ENCODE peak calls at places on chromosomes 13 and 19, in ten cellular contexts. One of them, this sample, is unnamed.

GRCh38 chr13:46526763-46527162 is 26.2 kb upstream of the LRCH1 start:
- DNase-seq in stimulated activated CD4-positive, alpha-beta T cell treated with anti-CD3 and anti-CD28 coated beads, Interleukin-1b, Interleukin-23, amount 100 ng/mL, for 4 hours: no peak
- DNase-seq in NCI-H510A treated with DMSO at 0.1 percent for 48 hours: no peak
- DNase-seq in retinal pigment epithelial cell: no peak
- DNase-seq in SW480: no peak
- DNase-seq in RPMI8226: no peak
- DNase-seq in HTR-8/SVneo: no peak
- DNase-seq in activated T-cell treated with anti-CD3 and anti-CD28 coated beads, Interleukin-2, amount 50 U/mL, for 72 hours: no peak
- DNase-seq in stimulated activated CD8-positive, alpha-beta memory T cell treated with anti-CD3 and anti-CD28 coated beads, Interleukin-12 subunit alpha, Interleukin-12 subunit beta, amount 100 ng/mL, for 4 hours: no peak
- DNase-seq in NCI-H1930: no peak
- DNase-seq in this sample: no peak

GRCh38 chr13:70339738-70340137 is 231.5 kb upstream of the KLHL1 start:
- DNase-seq in stimulated activated CD4-positive, alpha-beta T cell treated with anti-CD3 and anti-CD28 coated beads, Interleukin-1b, Interleukin-23, amount 100 ng/mL, for 4 hours: no peak
- DNase-seq in NCI-H510A treated with DMSO at 0.1 percent for 48 hours: no peak
- DNase-seq in retinal pigment epithelial cell: no peak
- DNase-seq in SW480: peak; percentile 8
- DNase-seq in RPMI8226: no peak
- DNase-seq in HTR-8/SVneo: no peak
- DNase-seq in activated T-cell treated with anti-CD3 and anti-CD28 coated beads, Interleukin-2, amount 50 U/mL, for 72 hours: no peak
- DNase-seq in stimulated activated CD8-positive, alpha-beta memory T cell treated with anti-CD3 and anti-CD28 coated beads, Interleukin-12 subunit alpha, Interleukin-12 subunit beta, amount 100 ng/mL, for 4 hours: no peak
- DNase-seq in NCI-H1930: no peak
- DNase-seq in this sample: no peak

GRCh38 chr19:39430675-39431593 is 4.8 kb downstream of the RPS16 start:
- DNase-seq in stimulated activated CD4-positive, alpha-beta T cell treated with anti-CD3 and anti-CD28 coated beads, Interleukin-1b, Interleukin-23, amount 100 ng/mL, for 4 hours: no peak
- DNase-seq in NCI-H510A treated with DMSO at 0.1 percent for 48 hours: peak; percentile 27
- DNase-seq in retinal pigment epithelial cell: peak; percentile 88
- DNase-seq in SW480: peak; percentile 52
- DNase-seq in RPMI8226: peak; percentile 54
- DNase-seq in HTR-8/SVneo: peak; percentile 78
- DNase-seq in activated T-cell treated with anti-CD3 and anti-CD28 coated beads, Interleukin-2, amount 50 U/mL, for 72 hours: peak; percentile 87
- DNase-seq in stimulated activated CD8-positive, alpha-beta memory T cell treated with anti-CD3 and anti-CD28 coated beads, Interleukin-12 subunit alpha, Interleukin-12 subunit beta, amount 100 ng/mL, for 4 hours: peak; percentile 20
- DNase-seq in NCI-H1930: no peak
- DNase-seq in this sample: peak; percentile 70

GRCh38 chr13:45393941-45394570 is 24.1 kb downstream of the SLC25A30 start:
- DNase-seq in stimulated activated CD4-positive, alpha-beta T cell treated with anti-CD3 and anti-CD28 coated beads, Interleukin-1b, Interleukin-23, amount 100 ng/mL, for 4 hours: no peak
- DNase-seq in NCI-H510A treated with DMSO at 0.1 percent for 48 hours: no peak
- DNase-seq in retinal pigment epithelial cell: no peak
- DNase-seq in SW480: peak; percentile 69
- DNase-seq in RPMI8226: peak; percentile 38
- DNase-seq in HTR-8/SVneo: peak; percentile 31
- DNase-seq in activated T-cell treated with anti-CD3 and anti-CD28 coated beads, Interleukin-2, amount 50 U/mL, for 72 hours: peak; percentile 30
- DNase-seq in stimulated activated CD8-positive, alpha-beta memory T cell treated with anti-CD3 and anti-CD28 coated beads, Interleukin-12 subunit alpha, Interleukin-12 subunit beta, amount 100 ng/mL, for 4 hours: no peak
- DNase-seq in NCI-H1930: peak; percentile 56
- DNase-seq in this sample: peak; percentile 25

GRCh38 chr13:97125051-97125809 is 96.9 kb upstream of the MBNL2 start:
- DNase-seq in stimulated activated CD4-positive, alpha-beta T cell treated with anti-CD3 and anti-CD28 coated beads, Interleukin-1b, Interleukin-23, amount 100 ng/mL, for 4 hours: no peak
- DNase-seq in NCI-H510A treated with DMSO at 0.1 percent for 48 hours: peak; percentile 58
- DNase-seq in retinal pigment epithelial cell: peak; percentile 98
- DNase-seq in SW480: peak; percentile 30
- DNase-seq in RPMI8226: no peak
- DNase-seq in HTR-8/SVneo: no peak
- DNase-seq in activated T-cell treated with anti-CD3 and anti-CD28 coated beads, Interleukin-2, amount 50 U/mL, for 72 hours: peak; percentile 46
- DNase-seq in stimulated activated CD8-positive, alpha-beta memory T cell treated with anti-CD3 and anti-CD28 coated beads, Interleukin-12 subunit alpha, Interleukin-12 subunit beta, amount 100 ng/mL, for 4 hours: no peak
- DNase-seq in NCI-H1930: no peak
- DNase-seq in this sample: peak; percentile 60

GRCh38 chr19:11624064-11624463 is 26.8 kb downstream of the ZNF627 start:
- DNase-seq in stimulated activated CD4-positive, alpha-beta T cell treated with anti-CD3 and anti-CD28 coated beads, Interleukin-1b, Interleukin-23, amount 100 ng/mL, for 4 hours: no peak
- DNase-seq in NCI-H510A treated with DMSO at 0.1 percent for 48 hours: no peak
- DNase-seq in retinal pigment epithelial cell: peak; percentile 30
- DNase-seq in SW480: peak; percentile 17
- DNase-seq in RPMI8226: no peak
- DNase-seq in HTR-8/SVneo: no peak
- DNase-seq in activated T-cell treated with anti-CD3 and anti-CD28 coated beads, Interleukin-2, amount 50 U/mL, for 72 hours: no peak
- DNase-seq in stimulated activated CD8-positive, alpha-beta memory T cell treated with anti-CD3 and anti-CD28 coated beads, Interleukin-12 subunit alpha, Interleukin-12 subunit beta, amount 100 ng/mL, for 4 hours: no peak
- DNase-seq in NCI-H1930: no peak
- DNase-seq in this sample: no peak

GRCh38 chr19:5050016-5050656 is 81.2 kb downstream of the KDM4B start:
- DNase-seq in stimulated activated CD4-positive, alpha-beta T cell treated with anti-CD3 and anti-CD28 coated beads, Interleukin-1b, Interleukin-23, amount 100 ng/mL, for 4 hours: no peak
- DNase-seq in NCI-H510A treated with DMSO at 0.1 percent for 48 hours: no peak
- DNase-seq in retinal pigment epithelial cell: no peak
- DNase-seq in SW480: no peak
- DNase-seq in RPMI8226: no peak
- DNase-seq in HTR-8/SVneo: no peak
- DNase-seq in activated T-cell treated with anti-CD3 and anti-CD28 coated beads, Interleukin-2, amount 50 U/mL, for 72 hours: no peak
- DNase-seq in stimulated activated CD8-positive, alpha-beta memory T cell treated with anti-CD3 and anti-CD28 coated beads, Interleukin-12 subunit alpha, Interleukin-12 subunit beta, amount 100 ng/mL, for 4 hours: no peak
- DNase-seq in NCI-H1930: no peak
- DNase-seq in this sample: no peak

GRCh38 chr13:64074989-64075474 is 2659.4 kb upstream of the PCDH20 start:
- DNase-seq in stimulated activated CD4-positive, alpha-beta T cell treated with anti-CD3 and anti-CD28 coated beads, Interleukin-1b, Interleukin-23, amount 100 ng/mL, for 4 hours: no peak
- DNase-seq in NCI-H510A treated with DMSO at 0.1 percent for 48 hours: no peak
- DNase-seq in retinal pigment epithelial cell: no peak
- DNase-seq in SW480: peak; percentile 41
- DNase-seq in RPMI8226: peak; percentile 31
- DNase-seq in HTR-8/SVneo: no peak
- DNase-seq in activated T-cell treated with anti-CD3 and anti-CD28 coated beads, Interleukin-2, amount 50 U/mL, for 72 hours: no peak
- DNase-seq in stimulated activated CD8-positive, alpha-beta memory T cell treated with anti-CD3 and anti-CD28 coated beads, Interleukin-12 subunit alpha, Interleukin-12 subunit beta, amount 100 ng/mL, for 4 hours: no peak
- DNase-seq in NCI-H1930: no peak
- DNase-seq in this sample: no peak

GRCh38 chr19:38073806-38074685 is 150.0 kb downstream of the DPF1 start:
- DNase-seq in stimulated activated CD4-positive, alpha-beta T cell treated with anti-CD3 and anti-CD28 coated beads, Interleukin-1b, Interleukin-23, amount 100 ng/mL, for 4 hours: no peak
- DNase-seq in NCI-H510A treated with DMSO at 0.1 percent for 48 hours: peak; percentile 53
- DNase-seq in retinal pigment epithelial cell: no peak
- DNase-seq in SW480: no peak
- DNase-seq in RPMI8226: no peak
- DNase-seq in HTR-8/SVneo: no peak
- DNase-seq in activated T-cell treated with anti-CD3 and anti-CD28 coated beads, Interleukin-2, amount 50 U/mL, for 72 hours: no peak
- DNase-seq in stimulated activated CD8-positive, alpha-beta memory T cell treated with anti-CD3 and anti-CD28 coated beads, Interleukin-12 subunit alpha, Interleukin-12 subunit beta, amount 100 ng/mL, for 4 hours: no peak
- DNase-seq in NCI-H1930: no peak
- DNase-seq in this sample: no peak

GRCh38 chr13:107650081-107650701 is 565.1 kb downstream of the LIG4 start:
- DNase-seq in stimulated activated CD4-positive, alpha-beta T cell treated with anti-CD3 and anti-CD28 coated beads, Interleukin-1b, Interleukin-23, amount 100 ng/mL, for 4 hours: no peak
- DNase-seq in NCI-H510A treated with DMSO at 0.1 percent for 48 hours: no peak
- DNase-seq in retinal pigment epithelial cell: peak; percentile 10
- DNase-seq in SW480: peak; percentile 18
- DNase-seq in RPMI8226: peak; percentile 37
- DNase-seq in HTR-8/SVneo: peak; percentile 4
- DNase-seq in activated T-cell treated with anti-CD3 and anti-CD28 coated beads, Interleukin-2, amount 50 U/mL, for 72 hours: peak; percentile 35
- DNase-seq in stimulated activated CD8-positive, alpha-beta memory T cell treated with anti-CD3 and anti-CD28 coated beads, Interleukin-12 subunit alpha, Interleukin-12 subunit beta, amount 100 ng/mL, for 4 hours: no peak
- DNase-seq in NCI-H1930: no peak
- DNase-seq in this sample: no peak

GRCh38 chr19:4088975-4089374 is 22.3 kb upstream of the ZBTB7A start:
- DNase-seq in stimulated activated CD4-positive, alpha-beta T cell treated with anti-CD3 and anti-CD28 coated beads, Interleukin-1b, Interleukin-23, amount 100 ng/mL, for 4 hours: no peak
- DNase-seq in NCI-H510A treated with DMSO at 0.1 percent for 48 hours: no peak
- DNase-seq in retinal pigment epithelial cell: no peak
- DNase-seq in SW480: peak; percentile 66
- DNase-seq in RPMI8226: no peak
- DNase-seq in HTR-8/SVneo: no peak
- DNase-seq in activated T-cell treated with anti-CD3 and anti-CD28 coated beads, Interleukin-2, amount 50 U/mL, for 72 hours: no peak
- DNase-seq in stimulated activated CD8-positive, alpha-beta memory T cell treated with anti-CD3 and anti-CD28 coated beads, Interleukin-12 subunit alpha, Interleukin-12 subunit beta, amount 100 ng/mL, for 4 hours: peak; percentile 29
- DNase-seq in NCI-H1930: no peak
- DNase-seq in this sample: no peak

GRCh38 chr19:38975214-38975860 is at the start of gene FBXO17:
- DNase-seq in stimulated activated CD4-positive, alpha-beta T cell treated with anti-CD3 and anti-CD28 coated beads, Interleukin-1b, Interleukin-23, amount 100 ng/mL, for 4 hours: no peak
- DNase-seq in NCI-H510A treated with DMSO at 0.1 percent for 48 hours: peak; percentile 39
- DNase-seq in retinal pigment epithelial cell: no peak
- DNase-seq in SW480: peak; percentile 77
- DNase-seq in RPMI8226: no peak
- DNase-seq in HTR-8/SVneo: peak; percentile 67
- DNase-seq in activated T-cell treated with anti-CD3 and anti-CD28 coated beads, Interleukin-2, amount 50 U/mL, for 72 hours: no peak
- DNase-seq in stimulated activated CD8-positive, alpha-beta memory T cell treated with anti-CD3 and anti-CD28 coated beads, Interleukin-12 subunit alpha, Interleukin-12 subunit beta, amount 100 ng/mL, for 4 hours: no peak
- DNase-seq in NCI-H1930: peak; percentile 5
- DNase-seq in this sample: peak; percentile 46

GRCh38 chr19:19858751-19859150 is 6.9 kb upstream of the ZNF253 start:
- DNase-seq in stimulated activated CD4-positive, alpha-beta T cell treated with anti-CD3 and anti-CD28 coated beads, Interleukin-1b, Interleukin-23, amount 100 ng/mL, for 4 hours: no peak
- DNase-seq in NCI-H510A treated with DMSO at 0.1 percent for 48 hours: no peak
- DNase-seq in retinal pigment epithelial cell: no peak
- DNase-seq in SW480: no peak
- DNase-seq in RPMI8226: no peak
- DNase-seq in HTR-8/SVneo: no peak
- DNase-seq in activated T-cell treated with anti-CD3 and anti-CD28 coated beads, Interleukin-2, amount 50 U/mL, for 72 hours: no peak
- DNase-seq in stimulated activated CD8-positive, alpha-beta memory T cell treated with anti-CD3 and anti-CD28 coated beads, Interleukin-12 subunit alpha, Interleukin-12 subunit beta, amount 100 ng/mL, for 4 hours: no peak
- DNase-seq in NCI-H1930: no peak
- DNase-seq in this sample: no peak

GRCh38 chr19:35729021-35729420 is 11.2 kb downstream of the KMT2B start:
- DNase-seq in stimulated activated CD4-positive, alpha-beta T cell treated with anti-CD3 and anti-CD28 coated beads, Interleukin-1b, Interleukin-23, amount 100 ng/mL, for 4 hours: no peak
- DNase-seq in NCI-H510A treated with DMSO at 0.1 percent for 48 hours: no peak
- DNase-seq in retinal pigment epithelial cell: no peak
- DNase-seq in SW480: no peak
- DNase-seq in RPMI8226: no peak
- DNase-seq in HTR-8/SVneo: no peak
- DNase-seq in activated T-cell treated with anti-CD3 and anti-CD28 coated beads, Interleukin-2, amount 50 U/mL, for 72 hours: no peak
- DNase-seq in stimulated activated CD8-positive, alpha-beta memory T cell treated with anti-CD3 and anti-CD28 coated beads, Interleukin-12 subunit alpha, Interleukin-12 subunit beta, amount 100 ng/mL, for 4 hours: no peak
- DNase-seq in NCI-H1930: no peak
- DNase-seq in this sample: no peak

This sample was measured in HFFc6.